ENCODE peak calls at places on chromosome 2, in five cellular contexts. R, K, D, Y and J are unnamed samples.

GRCh38 chr2:97656905-97657587 is 6.8 kb downstream of the ACTR1B start:
- DNase-seq in R (no peak), K (no peak), D (no peak), Y (no peak), J (no peak)

GRCh38 chr2:224545884-224546644 is 39.1 kb downstream of the CUL3 start:
- DNase-seq in R (no peak), K (no peak), D (peak), Y (no peak), J (no peak)

GRCh38 chr2:136058951-136059530 is 58.9 kb downstream of the CXCR4 start:
- DNase-seq in R (no peak), K (no peak), D (no peak), Y (no peak), J (no peak)

GRCh38 chr2:231632559-231633142 is 40.0 kb downstream of the TEX44 start:
- DNase-seq in R (no peak), K (no peak), D (no peak), Y (no peak), J (no peak)

GRCh38 chr2:20525041-20526035 is 78.5 kb downstream of the RHOB start:
- DNase-seq in R (peak), K (no peak), D (peak), Y (no peak), J (no peak)

GRCh38 chr2:126761981-126762878 is 106.3 kb downstream of the GYPC start:
- DNase-seq in R (no peak), K (no peak), D (no peak), Y (no peak), J (no peak)

GRCh38 chr2:13056259-13056843 is 339.6 kb downstream of the TRIB2 start:
- DNase-seq in R (no peak), K (no peak), D (peak), Y (no peak), J (no peak)

GRCh38 chr2:187552959-187553681 is 1.1 kb downstream of the TFPI start:
- DNase-seq in R (no peak), K (no peak), D (peak), Y (no peak), J (no peak)

GRCh38 chr2:132651115-132652099 is 18.6 kb downstream of the LYPD1 start:
- DNase-seq in R (no peak), K (peak), D (peak), Y (no peak), J (no peak)

GRCh38 chr2:46448656-46449055 is 30.7 kb upstream of the TMEM247 start:
- DNase-seq in R (no peak), K (no peak), D (peak), Y (no peak), J (no peak)

GRCh38 chr2:202376460-202377307 is 557 bp downstream of the BMPR2 start:
- DNase-seq in R (peak), K (no peak), D (peak), Y (no peak), J (no peak)

GRCh38 chr2:15158117-15158516 is 403.0 kb downstream of the NBAS start:
- DNase-seq in R (no peak), K (no peak), D (no peak), Y (no peak), J (no peak)

GRCh38 chr2:190965580-190966222 is 48.3 kb downstream of the STAT1 start:
- DNase-seq in R (no peak), K (no peak), D (no peak), Y (no peak), J (no peak)

GRCh38 chr2:9714630-9715214 is 83.9 kb upstream of the YWHAQ start:
- DNase-seq in R (no peak), K (no peak), D (no peak), Y (no peak), J (no peak)

GRCh38 chr2:138723588-138723987 is 56.6 kb downstream of the NXPH2 start:
- DNase-seq in R (no peak), K (no peak), D (no peak), Y (no peak), J (no peak)

GRCh38 chr2:237061356-237061755 is 24.3 kb upstream of the COPS8 start:
- DNase-seq in R (no peak), K (no peak), D (no peak), Y (no peak), J (no peak)

GRCh38 chr2:3535794-3536681 is 16.7 kb upstream of the ADI1 start:
- DNase-seq in R (peak), K (peak), D (peak), Y (peak), J (peak)

GRCh38 chr2:200962821-200963128 is 685 bp downstream of the ORC2 start:
- DNase-seq in R (no peak), K (no peak), D (no peak), Y (no peak), J (no peak)

GRCh38 chr2:106115250-106115649 is 78.9 kb downstream of the UXS1 start:
- DNase-seq in R (no peak), K (peak), D (peak), Y (peak), J (no peak)

GRCh38 chr2:144162652-144163051 is 357.3 kb downstream of the ZEB2 start:
- DNase-seq in R (no peak), K (no peak), D (peak), Y (no peak), J (no peak)

GRCh38 chr2:190838492-190838910 is 42.1 kb upstream of the GLS start:
- DNase-seq in R (no peak), K (no peak), D (peak), Y (no peak), J (no peak)

GRCh38 chr2:43402002-43402401 is 175.6 kb upstream of the ZFP36L2 start:
- DNase-seq in R (no peak), K (no peak), D (no peak), Y (no peak), J (no peak)

GRCh38 chr2:207928079-207928478 is 97.2 kb downstream of the PLEKHM3 start:
- DNase-seq in R (no peak), K (no peak), D (no peak), Y (no peak), J (no peak)

GRCh38 chr2:62559582-62559981 is 53.6 kb upstream of the TMEM17 start:
- DNase-seq in R (no peak), K (no peak), D (no peak), Y (no peak), J (no peak)

GRCh38 chr2:57549642-57550102 is 496.9 kb upstream of the VRK2 start:
- DNase-seq in R (no peak), K (no peak), D (peak), Y (no peak), J (peak)

GRCh38 chr2:129480790-129481189 is 498.7 kb upstream of the RAB6C start:
- DNase-seq in R (no peak), K (no peak), D (no peak), Y (no peak), J (no peak)

GRCh38 chr2:72734432-72734831 is 91.4 kb downstream of the EXOC6B start:
- DNase-seq in R (no peak), K (no peak), D (no peak), Y (no peak), J (no peak)

GRCh38 chr2:238513346-238513745 is 86.6 kb downstream of the ASB1 start:
- DNase-seq in R (peak), K (no peak), D (peak), Y (no peak), J (no peak)

GRCh38 chr2:130241041-130241707 is 42.9 kb upstream of the TUBA3E start:
- DNase-seq in R (no peak), K (peak), D (peak), Y (peak), J (peak)

GRCh38 chr2:175698076-175698475 is 304.0 kb downstream of the LNPK start:
- DNase-seq in R (no peak), K (no peak), D (no peak), Y (no peak), J (peak)

GRCh38 chr2:38709515-38710194 is 41.5 kb downstream of the SRSF7 start:
- DNase-seq in R (peak), K (no peak), D (no peak), Y (no peak), J (no peak)

GRCh38 chr2:18311413-18311812 is 249.0 kb downstream of the RDH14 start:
- DNase-seq in R (no peak), K (no peak), D (peak), Y (peak), J (no peak)

GRCh38 chr2:74014813-74015212 is 30.1 kb downstream of the TET3 start:
- DNase-seq in R (no peak), K (no peak), D (no peak), Y (no peak), J (no peak)

GRCh38 chr2:216879727-216880508 is 20.1 kb upstream of the TNP1 start:
- DNase-seq in R (no peak), K (no peak), D (no peak), Y (no peak), J (no peak)

GRCh38 chr2:47241715-47242114 is 86.6 kb upstream of the STPG4 start:
- DNase-seq in R (no peak), K (no peak), D (no peak), Y (no peak), J (no peak)

DNA sequence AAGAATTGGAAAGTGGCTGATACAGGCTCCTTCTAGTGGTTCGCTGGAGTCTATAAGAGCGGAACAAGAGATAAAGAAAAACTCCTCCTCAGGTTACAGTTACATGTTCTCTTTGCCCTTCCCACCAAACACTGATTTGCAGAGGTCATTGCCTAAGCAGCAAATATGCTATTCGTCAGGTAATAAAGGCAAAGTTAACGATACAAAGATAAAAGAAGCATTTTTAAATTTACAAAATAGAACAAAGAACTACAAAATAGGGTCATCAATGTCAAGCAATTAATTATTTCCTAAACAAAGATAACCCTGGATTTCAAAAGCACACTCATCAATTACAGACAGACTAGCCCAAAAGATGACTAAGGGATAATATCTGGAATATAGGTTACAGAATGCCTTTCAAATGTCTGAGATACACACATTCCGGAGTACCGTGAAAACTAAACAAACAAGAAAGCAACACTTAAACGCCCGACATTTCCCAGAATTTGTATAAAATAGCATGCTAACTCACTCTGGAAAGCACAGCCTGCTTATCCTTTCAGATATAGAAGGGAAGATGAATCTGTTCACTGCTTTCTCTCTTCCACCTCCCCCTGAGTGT is 186.4 kb downstream of the MREG start:
- DNase-seq in R (no peak), K (no peak), D (peak), Y (no peak), J (no peak)
- H3K4me3 ChIP-seq in R (no peak), K (no peak), D (no peak), Y (no peak), J (no peak)

GRCh38 chr2:110114801-110115200 is 821 bp downstream of the MALL start:
- DNase-seq in R (no peak), K (no peak), D (peak), Y (no peak), J (no peak)

GRCh38 chr2:110114007-110114591 is 1.5 kb downstream of the MALL start:
- DNase-seq in R (no peak), K (no peak), D (peak), Y (no peak), J (no peak)

GRCh38 chr2:110120171-110121051 is 4.8 kb upstream of the MALL start:
- DNase-seq in R (no peak), K (no peak), D (no peak), Y (no peak), J (no peak)

GRCh38 chr2:110116033-110116710 is 550 bp upstream of the MALL start:
- DNase-seq in R (peak), K (no peak), D (peak), Y (no peak), J (no peak)

DNA sequence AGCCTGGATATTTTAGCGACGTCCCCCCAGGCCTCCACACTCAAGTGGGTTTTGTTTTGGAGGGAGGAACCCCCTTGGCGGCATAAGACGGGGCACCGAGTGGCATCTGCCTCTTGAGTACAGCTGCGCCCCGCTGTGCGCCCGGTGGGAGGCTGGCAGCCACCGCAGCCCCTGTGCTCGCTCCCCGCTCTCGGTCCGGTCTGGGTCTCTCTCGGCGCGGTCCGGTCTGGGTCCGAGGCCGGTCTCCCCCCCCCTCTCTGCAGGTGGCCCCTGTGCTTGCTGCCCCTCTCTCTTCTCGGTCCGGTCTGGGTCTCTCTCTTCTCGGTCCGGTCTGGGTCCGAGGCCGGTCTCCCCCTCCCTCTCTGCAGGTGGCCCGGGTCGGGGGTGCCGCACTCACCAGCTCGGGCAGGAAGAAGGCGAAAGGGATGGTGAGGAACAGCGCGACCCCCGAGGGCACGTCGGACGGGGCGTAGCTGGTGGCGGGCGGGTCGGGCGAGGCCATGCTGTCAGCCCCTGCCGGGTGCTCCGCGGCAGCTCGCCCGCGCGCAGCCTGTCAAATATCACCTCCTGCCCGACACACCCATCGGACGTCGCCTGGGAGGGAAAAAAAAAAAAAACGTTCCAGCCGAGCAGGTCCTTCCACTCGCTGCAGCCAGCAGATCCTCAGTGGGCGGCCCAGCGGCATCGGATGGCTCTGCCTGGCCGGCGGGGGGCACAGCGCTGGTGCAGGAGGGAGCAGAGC is at the start of gene MALL:
- DNase-seq in R (no peak), K (no peak), D (peak), Y (no peak), J (no peak)
- H3K4me3 ChIP-seq in R (peak), K (peak), D (peak), Y (peak), J (peak)

GRCh38 chr2:147177449-147177848 is 667.4 kb upstream of the ACVR2A start:
- DNase-seq in R (no peak), K (no peak), D (peak), Y (no peak), J (no peak)

GRCh38 chr2:147173798-147174197 is 671.0 kb upstream of the ACVR2A start:
- DNase-seq in R (no peak), K (no peak), D (no peak), Y (no peak), J (no peak)

GRCh38 chr2:147172493-147173185 is 672.2 kb upstream of the ACVR2A start:
- DNase-seq in R (no peak), K (no peak), D (no peak), Y (no peak), J (no peak)

GRCh38 chr2:147173186-147173575 is 671.6 kb upstream of the ACVR2A start:
- DNase-seq in R (no peak), K (no peak), D (peak), Y (peak), J (no peak)

GRCh38 chr2:147174824-147175254 is 670.0 kb upstream of the ACVR2A start:
- DNase-seq in R (no peak), K (no peak), D (no peak), Y (no peak), J (no peak)
- H3K4me3 ChIP-seq in R (no peak), K (no peak), D (no peak), Y (no peak), J (no peak)

DNA sequence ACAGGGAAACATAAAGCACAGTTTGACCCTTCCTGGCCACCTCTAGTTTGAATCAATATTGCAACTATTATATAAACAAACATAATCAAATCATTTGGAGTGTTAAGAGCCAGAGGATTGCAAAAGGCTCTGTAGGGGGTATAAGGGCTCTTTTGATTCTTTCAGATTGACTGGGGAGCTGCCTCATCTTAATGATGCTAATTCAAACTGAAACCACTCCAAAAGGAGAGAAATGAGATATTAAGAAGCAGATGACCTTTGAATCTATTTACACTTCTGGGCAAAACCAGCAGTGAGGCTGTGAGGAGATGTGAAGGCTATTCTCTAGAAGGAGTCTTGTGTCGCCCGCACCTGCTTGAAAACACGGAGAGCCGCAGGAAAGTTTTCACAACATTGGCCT is 311.2 kb upstream of the CRIM1 start:
- DNase-seq in R (no peak), K (no peak), D (no peak), Y (no peak), J (no peak)
- H3K4me3 ChIP-seq in R (no peak), K (no peak), D (no peak), Y (no peak), J (no peak)

DNA sequence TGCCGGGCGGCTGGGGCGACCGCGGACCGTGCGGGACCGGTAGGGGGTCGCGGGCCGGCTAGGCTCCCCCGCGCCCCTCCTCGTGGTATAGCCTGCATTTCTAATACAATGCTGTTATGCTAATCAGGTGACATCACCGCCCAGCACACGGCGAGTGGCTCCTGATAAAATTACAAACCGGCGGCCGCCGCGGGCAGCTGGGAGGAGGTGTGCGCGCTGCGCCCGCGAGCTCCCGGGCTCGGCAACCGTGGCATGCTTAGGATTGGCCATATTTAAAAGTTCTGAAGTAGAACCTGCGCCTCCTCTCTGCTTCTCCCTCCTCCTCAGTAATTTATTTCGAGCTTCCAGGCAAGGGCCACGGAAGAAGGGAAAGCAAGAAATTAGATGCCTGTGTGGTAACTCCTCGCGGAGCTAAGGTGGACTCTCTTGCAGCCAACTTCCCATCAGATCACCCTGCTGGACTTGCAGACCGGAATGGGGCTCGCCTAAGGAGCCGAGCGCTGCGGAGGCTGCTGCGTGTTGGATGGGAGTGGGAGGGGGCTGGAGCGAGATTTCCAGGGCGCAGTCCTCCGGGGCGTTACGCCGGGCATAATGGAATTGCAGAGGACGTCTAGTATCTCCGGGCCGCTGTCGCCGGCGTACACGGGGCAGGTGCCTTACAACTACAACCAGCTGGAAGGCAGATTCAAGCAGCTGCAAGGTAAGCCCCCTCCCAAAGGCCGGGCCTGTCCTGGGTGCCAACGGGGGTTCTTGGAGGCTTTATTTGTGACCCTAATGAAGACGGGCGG is 102.3 kb downstream of the SPTBN1 start:
- DNase-seq in R (peak), K (no peak), D (peak), Y (no peak), J (no peak)
- H3K4me3 ChIP-seq in R (peak), K (peak), D (peak), Y (peak), J (peak)